ENCODE peak calls at places on chromosomes 13 and 19, in six cellular contexts. S is GM12878, M is HepG2, H is right lobe of liver, R is upper lobe of left lung, G is HCT116. O is an unnamed sample. For H3K4me1, the result is how much of the 10 kb centered on the place peaks cover.

GRCh38 chr13:60990032-60990733 is 425.5 kb downstream of the PCDH20 start:
- ATAC-seq in S (peak), M (no peak), H (no peak), R (no peak), G (peak), O (no peak)

GRCh38 chr13:94112227-94112626 is 367.3 kb downstream of the DCT start:
- ATAC-seq in S (no peak), M (peak), H (peak), R (peak), G (no peak), O (no peak)

GRCh38 chr13:62130016-62130970 is 714.6 kb upstream of the PCDH20 start:
- ATAC-seq in S (no peak), M (no peak), H (no peak), R (no peak), G (no peak), O (no peak)

GRCh38 chr13:113785051-113786010 is 26.3 kb downstream of the TMEM255B start:
- ATAC-seq in S (no peak), M (no peak), H (no peak), R (no peak), G (peak), O (no peak)

GRCh38 chr13:29195459-29195858 is 375.3 kb downstream of the MTUS2 start:
- ATAC-seq in S (no peak), M (no peak), H (no peak), R (no peak), G (no peak), O (no peak)

GRCh38 chr19:4531562-4532165 is 3.4 kb downstream of the PLIN5 start:
- ATAC-seq in S (no peak), M (peak), H (peak), R (no peak), G (no peak), O (no peak)

GRCh38 chr13:49810825-49811526 is 18.5 kb upstream of the KPNA3 start:
- ATAC-seq in S (peak), M (peak), H (no peak), R (peak), G (no peak), O (no peak)

GRCh38 chr13:112892759-112893569 is 76.0 kb upstream of the MCF2L start:
- ATAC-seq in S (peak), M (peak), H (peak), R (no peak), G (no peak), O (no peak)

GRCh38 chr13:101703838-101704237 is 251.4 kb downstream of the ITGBL1 start:
- ATAC-seq in S (no peak), M (no peak), H (no peak), R (no peak), G (no peak), O (no peak)

GRCh38 chr19:47581605-47582319 is 8.8 kb upstream of the ZNF541 start:
- ATAC-seq in S (no peak), M (no peak), H (no peak), R (peak), G (no peak), O (no peak)

GRCh38 chr13:34258646-34259386 is 440.9 kb downstream of the RFC3 start:
- ATAC-seq in S (no peak), M (no peak), H (no peak), R (no peak), G (no peak), O (no peak)

GRCh38 chr13:114140909-114141255 is 8.5 kb upstream of the RASA3 start:
- ATAC-seq in S (peak), M (no peak), H (peak), R (no peak), G (no peak), O (no peak)

GRCh38 chr19:15114153-15114540 is 6.9 kb downstream of the SYDE1 start:
- ATAC-seq in S (no peak), M (no peak), H (no peak), R (no peak), G (no peak), O (no peak)

GRCh38 chr13:29577135-29578051 is 18.1 kb downstream of the SLC7A1 start:
- ATAC-seq in S (no peak), M (no peak), H (no peak), R (no peak), G (no peak), O (no peak)

GRCh38 chr19:45069056-45069455 is 7.2 kb downstream of the ZNF296 start:
- ATAC-seq in S (peak), M (peak), H (peak), R (peak), G (peak), O (no peak)

GRCh38 chr19:2446390-2446789 is 10.4 kb downstream of the LMNB2 start:
- ATAC-seq in S (peak), M (no peak), H (no peak), R (no peak), G (no peak), O (no peak)

GRCh38 chr13:50726164-50726563 is 117.3 kb downstream of the DLEU7 start:
- ATAC-seq in S (no peak), M (no peak), H (no peak), R (no peak), G (no peak), O (no peak)

GRCh38 chr19:50959731-50960500 is 7.1 kb upstream of the KLK5 start:
- ATAC-seq in S (no peak), M (no peak), H (no peak), R (no peak), G (peak), O (no peak)

GRCh38 chr13:80778302-80778701 is 437.4 kb upstream of the SPRY2 start:
- ATAC-seq in S (no peak), M (no peak), H (no peak), R (no peak), G (no peak), O (no peak)

GRCh38 chr19:3387645-3388589 is 21.5 kb downstream of the NFIC start:
- ATAC-seq in S (no peak), M (no peak), H (peak), R (peak), G (peak), O (peak)

GRCh38 chr19:29677001-29677781 is 11.9 kb downstream of the PLEKHF1 start:
- ATAC-seq in S (no peak), M (peak), H (peak), R (no peak), G (peak), O (no peak)

GRCh38 chr13:69737129-69737935 is 370.3 kb upstream of the ATXN8OS start:
- ATAC-seq in S (peak), M (no peak), H (no peak), R (no peak), G (no peak), O (no peak)

GRCh38 chr13:108214511-108215383 is 589 bp downstream of the LIG4 start:
- ATAC-seq in S (no peak), M (no peak), H (no peak), R (no peak), G (no peak), O (no peak)

GRCh38 chr13:110388141-110388943 is 81.3 kb downstream of the COL4A2 start:
- ATAC-seq in S (peak), M (no peak), H (no peak), R (peak), G (no peak), O (peak)

GRCh38 chr13:99362362-99362761 is 55.2 kb upstream of the GPR183 start:
- ATAC-seq in S (no peak), M (no peak), H (no peak), R (no peak), G (no peak), O (no peak)

GRCh38 chr19:52196256-52196967 is 6.6 kb downstream of the PPP2R1A start:
- ATAC-seq in S (no peak), M (no peak), H (no peak), R (no peak), G (no peak), O (no peak)
- H3K4me1 ChIP-seq in S (under half), M (under half), H (under half), R (under half), G (under half), O (under half)

GRCh38 chr19:42250666-42251531 is 4.0 kb downstream of the ERF start:
- ATAC-seq in S (no peak), M (no peak), H (no peak), R (no peak), G (no peak), O (no peak)

GRCh38 chr19:42248270-42249148 is 6.1 kb upstream of the GSK3A start:
- ATAC-seq in S (no peak), M (no peak), H (no peak), R (no peak), G (no peak), O (no peak)

GRCh38 chr19:42250249-42250665 is 4.7 kb downstream of the ERF start:
- ATAC-seq in S (no peak), M (no peak), H (no peak), R (no peak), G (no peak), O (no peak)

GRCh38 chr19:42249149-42249750 is 5.7 kb downstream of the ERF start:
- ATAC-seq in S (no peak), M (no peak), H (no peak), R (no peak), G (no peak), O (no peak)

DNA sequence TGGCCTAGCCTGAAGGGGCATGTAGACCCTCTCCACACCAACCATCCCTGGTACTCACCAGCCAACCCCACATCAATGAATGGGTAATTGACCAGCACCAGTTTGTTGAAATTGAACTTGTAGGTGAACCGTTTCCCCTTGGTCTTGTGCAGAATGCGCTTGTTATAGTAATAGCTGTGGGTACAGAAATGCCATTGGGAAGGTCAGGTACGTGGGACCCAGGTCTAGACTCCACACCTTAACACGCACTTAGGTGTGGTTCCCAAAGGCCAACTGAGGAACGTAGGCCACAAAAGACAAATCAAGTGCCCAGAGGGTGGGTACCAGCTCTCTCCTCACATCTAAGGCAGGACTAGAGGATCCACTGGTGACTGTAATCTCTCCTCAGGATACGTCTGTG is 5.2 kb downstream of the ERF start:
- ATAC-seq in S (no peak), M (no peak), H (no peak), R (no peak), G (no peak), O (no peak)
- H3K27ac ChIP-seq in S (no peak), M (no peak), H (no peak), R (peak), G (no peak), O (peak)

GRCh38 chr13:51926528-51926885 is 64.7 kb downstream of the CCDC70 start:
- ATAC-seq in S (no peak), M (no peak), H (no peak), R (no peak), G (no peak), O (no peak)
- TF ChIP-seq POLR2A in S (no peak), M (no peak), H (no peak), R (no peak), G (no peak), O (no peak)

GRCh38 chr19:41864374-41864773 is 4.3 kb downstream of the RPS19 start:
- ATAC-seq in S (no peak), M (no peak), H (no peak), R (no peak), G (no peak), O (no peak)

GRCh38 chr19:41863209-41863931 is 3.3 kb downstream of the RPS19 start:
- ATAC-seq in S (no peak), M (no peak), H (no peak), R (no peak), G (no peak), O (no peak)

GRCh38 chr19:41861846-41862245 is 1.8 kb downstream of the RPS19 start:
- ATAC-seq in S (no peak), M (no peak), H (no peak), R (no peak), G (no peak), O (no peak)

GRCh38 chr19:41861098-41861768 is 1.2 kb downstream of the RPS19 start:
- ATAC-seq in S (no peak), M (no peak), H (no peak), R (no peak), G (no peak), O (no peak)

GRCh38 chr19:41862445-41862986 is 2.5 kb downstream of the RPS19 start:
- ATAC-seq in S (no peak), M (no peak), H (no peak), R (no peak), G (no peak), O (no peak)
- H3K4me1 ChIP-seq in S (under half), M (half or more), H (under half), R (under half), G (half or more), O (under half)

GRCh38 chr19:52739576-52739975 is 4.7 kb upstream of the ZNF611 start:
- ATAC-seq in S (no peak), M (no peak), H (no peak), R (no peak), G (no peak), O (no peak)

GRCh38 chr19:52734340-52734892 is 428 bp downstream of the ZNF611 start:
- ATAC-seq in S (peak), M (peak), H (peak), R (peak), G (peak), O (no peak)

GRCh38 chr19:52734893-52735661 is at the start of gene ZNF611:
- ATAC-seq in S (peak), M (peak), H (peak), R (peak), G (peak), O (peak)

GRCh38 chr19:52735734-52736133 is 890 bp upstream of the ZNF611 start:
- ATAC-seq in S (no peak), M (peak), H (peak), R (peak), G (no peak), O (peak)
- H3K27ac ChIP-seq in S (no peak), M (peak), H (peak), R (peak), G (no peak), O (peak)

GRCh38 chr19:39372047-39372802 is 18.7 kb downstream of the PAF1 start:
- ATAC-seq in S (no peak), M (no peak), H (peak), R (peak), G (no peak), O (peak)
- TF ChIP-seq POLR2A in S (no peak), M (no peak), H (no peak), R (no peak), G (no peak), O (no peak)

DNA sequence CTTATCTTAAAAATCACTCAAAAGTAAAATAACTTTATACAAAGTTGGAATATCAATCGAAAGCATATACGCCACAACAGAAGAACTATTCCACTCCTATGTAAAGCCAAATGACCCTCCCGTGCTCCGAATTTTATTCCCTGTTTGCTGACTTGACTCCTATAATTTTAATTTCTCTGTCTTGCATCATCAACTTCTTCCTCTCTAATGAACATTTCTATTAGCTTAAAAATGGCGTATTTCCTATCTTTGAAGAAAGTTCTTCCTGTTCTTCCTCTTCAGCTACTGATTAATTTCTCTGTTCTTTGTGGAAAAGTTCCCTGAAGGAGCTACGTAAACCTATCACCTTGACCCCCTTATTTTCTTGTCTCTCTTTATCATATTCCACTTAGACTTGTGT is 389.3 kb downstream of the LMO7 start:
- ATAC-seq in S (no peak), M (no peak), H (no peak), R (no peak), G (no peak), O (no peak)
- H3K4me1 ChIP-seq in S (under half), M (under half), H (under half), R (under half), G (under half), O (under half)

GRCh38 chr19:10271543-10272086 is 695 bp downstream of the ICAM1 start:
- ATAC-seq in S (peak), M (peak), H (peak), R (peak), G (no peak), O (no peak)
- H3K27ac ChIP-seq in S (peak), M (peak), H (peak), R (peak), G (no peak), O (peak)

GRCh38 chr19:1274852-1275259 is 474 bp upstream of the FAM174C start:
- ATAC-seq in S (no peak), M (peak), H (peak), R (peak), G (peak), O (no peak)

GRCh38 chr19:1271528-1272422 is 2.6 kb downstream of the CIRBP start:
- ATAC-seq in S (no peak), M (no peak), H (no peak), R (no peak), G (no peak), O (no peak)

GRCh38 chr19:1274081-1274851 is 1.1 kb upstream of the FAM174C start:
- ATAC-seq in S (no peak), M (no peak), H (no peak), R (no peak), G (no peak), O (no peak)

GRCh38 chr19:1272423-1273262 is 2.7 kb upstream of the FAM174C start:
- ATAC-seq in S (no peak), M (no peak), H (no peak), R (no peak), G (no peak), O (no peak)

GRCh38 chr19:1273263-1274041 is 1.9 kb upstream of the FAM174C start:
- ATAC-seq in S (no peak), M (no peak), H (peak), R (no peak), G (no peak), O (no peak)
- TF ChIP-seq POLR2A in S (peak), M (no peak), H (peak), R (no peak), G (no peak), O (no peak)

O was measured in gastroesophageal sphincter.